ENCODE peak calls at places on chromosomes 16 and 17, in seven cellular contexts. R is PC-3, P is hepatocyte, T is choroid plexus epithelial cell, K is cardiac muscle cell, H is heart right ventricle, N is left ventricle myocardium inferior. U is an unnamed sample.

GRCh38 chr17:17141279-17141678 is 64.9 kb downstream of the PLD6 start:
- DNase-seq in R (no peak), P (no peak), T (no peak), K (no peak), H (no peak), N (no peak), U (no peak)

GRCh38 chr17:82804442-82805191 is 35.2 kb downstream of the ZNF750 start:
- DNase-seq in R (no peak), P (no peak), T (peak), K (peak), H (peak), N (peak), U (peak)

GRCh38 chr16:88692861-88693260 is 6.6 kb upstream of the SNAI3 start:
- DNase-seq in R (no peak), P (no peak), T (no peak), K (no peak), H (no peak), N (no peak), U (no peak)

GRCh38 chr16:4347010-4347409 is 4.1 kb downstream of the PAM16 start:
- DNase-seq in R (no peak), P (no peak), T (peak), K (peak), H (no peak), N (no peak), U (peak)

GRCh38 chr17:77420804-77421634 is 280.2 kb downstream of the SEC14L1 start:
- DNase-seq in R (no peak), P (peak), T (peak), K (peak), H (no peak), N (no peak), U (peak)

GRCh38 chr17:56727876-56728617 is 105.7 kb downstream of the C17orf67 start:
- DNase-seq in R (no peak), P (no peak), T (no peak), K (no peak), H (no peak), N (no peak), U (no peak)

GRCh38 chr17:30477758-30478115 is 529 bp downstream of the GOSR1 start:
- DNase-seq in R (no peak), P (peak), T (peak), K (peak), H (no peak), N (no peak), U (peak)

GRCh38 chr17:33595783-33596182 is 302.7 kb upstream of the ASIC2 start:
- DNase-seq in R (no peak), P (no peak), T (no peak), K (no peak), H (no peak), N (no peak), U (no peak)

GRCh38 chr17:1577186-1577585 is 14.6 kb upstream of the PITPNA start:
- DNase-seq in R (peak), P (peak), T (peak), K (peak), H (peak), N (peak), U (peak)

GRCh38 chr17:34252138-34252889 is 2.8 kb upstream of the CCL2 start:
- DNase-seq in R (no peak), P (peak), T (peak), K (peak), H (peak), N (peak), U (peak)

GRCh38 chr17:62964506-62964905 is 1.5 kb upstream of the TANC2 start:
- DNase-seq in R (no peak), P (no peak), T (no peak), K (no peak), H (no peak), N (no peak), U (no peak)

GRCh38 chr17:40190197-40191021 is 13.1 kb downstream of the RAPGEFL1 start:
- DNase-seq in R (peak), P (no peak), T (no peak), K (no peak), H (no peak), N (no peak), U (no peak)

GRCh38 chr16:89407282-89407924 is 83.0 kb downstream of the ANKRD11 start:
- DNase-seq in R (no peak), P (no peak), T (no peak), K (no peak), H (no peak), N (no peak), U (no peak)

GRCh38 chr17:47324224-47325020 is 667 bp downstream of the EFCAB13 start:
- DNase-seq in R (peak), P (peak), T (peak), K (peak), H (peak), N (peak), U (peak)

GRCh38 chr17:72191901-72192300 is 71.1 kb downstream of the SOX9 start:
- DNase-seq in R (no peak), P (no peak), T (no peak), K (no peak), H (peak), N (peak), U (no peak)

GRCh38 chr16:24670623-24671454 is 58.6 kb upstream of the TNRC6A start:
- DNase-seq in R (peak), P (peak), T (peak), K (peak), H (peak), N (peak), U (peak)

GRCh38 chr17:28554565-28554964 is 2.1 kb upstream of the UNC119 start:
- DNase-seq in R (no peak), P (no peak), T (no peak), K (no peak), H (no peak), N (no peak), U (no peak)

GRCh38 chr17:39243155-39243554 is 17.4 kb upstream of the STAC2 start:
- DNase-seq in R (no peak), P (no peak), T (no peak), K (no peak), H (no peak), N (no peak), U (no peak)

GRCh38 chr17:2192367-2193028 is 111.1 kb downstream of the SMG6 start:
- DNase-seq in R (peak), P (no peak), T (peak), K (peak), H (no peak), N (no peak), U (peak)

GRCh38 chr17:38463451-38463858 is 35.2 kb downstream of the ARHGAP23 start:
- DNase-seq in R (no peak), P (no peak), T (no peak), K (no peak), H (peak), N (peak), U (no peak)

GRCh38 chr16:27720731-27721547 is 171.0 kb downstream of the KATNIP start:
- DNase-seq in R (no peak), P (no peak), T (peak), K (no peak), H (peak), N (peak), U (no peak)

GRCh38 chr17:28282596-28282995 is 36.4 kb upstream of the TMEM97 start:
- DNase-seq in R (peak), P (no peak), T (peak), K (peak), H (no peak), N (no peak), U (peak)

GRCh38 chr17:78892936-78893379 is 10.0 kb downstream of the CEP295NL start:
- DNase-seq in R (no peak), P (no peak), T (no peak), K (no peak), H (no peak), N (no peak), U (no peak)

GRCh38 chr16:85919271-85920267 is 20.6 kb downstream of the IRF8 start:
- DNase-seq in R (no peak), P (no peak), T (no peak), K (no peak), H (no peak), N (no peak), U (no peak)

GRCh38 chr16:77786448-77786847 is 1.9 kb upstream of the VAT1L start:
- DNase-seq in R (no peak), P (no peak), T (no peak), K (no peak), H (no peak), N (no peak), U (no peak)

GRCh38 chr16:77787452-77787851 is 912 bp upstream of the VAT1L start:
- DNase-seq in R (no peak), P (no peak), T (no peak), K (no peak), H (no peak), N (no peak), U (no peak)

GRCh38 chr16:77782694-77783093 is 5.7 kb upstream of the VAT1L start:
- DNase-seq in R (no peak), P (no peak), T (peak), K (peak), H (no peak), N (no peak), U (no peak)

GRCh38 chr16:77785365-77785764 is 3.0 kb upstream of the VAT1L start:
- DNase-seq in R (no peak), P (no peak), T (no peak), K (no peak), H (no peak), N (no peak), U (no peak)

GRCh38 chr16:77784441-77785356 is 3.7 kb upstream of the VAT1L start:
- DNase-seq in R (peak), P (no peak), T (peak), K (peak), H (no peak), N (no peak), U (no peak)
- TF ChIP-seq CTCF in R (peak), P (peak), T (no peak), K (peak), H (no peak), N (peak), U (peak)

GRCh38 chr16:693766-694165 is 3.6 kb upstream of the WDR24 start:
- DNase-seq in R (no peak), P (no peak), T (no peak), K (no peak), H (no peak), N (no peak), U (no peak)

GRCh38 chr16:693364-693763 is 3.2 kb upstream of the WDR24 start:
- DNase-seq in R (no peak), P (no peak), T (no peak), K (no peak), H (no peak), N (no peak), U (no peak)

GRCh38 chr16:695355-696089 is 5.3 kb upstream of the WDR24 start:
- DNase-seq in R (peak), P (no peak), T (no peak), K (no peak), H (no peak), N (no peak), U (no peak)

GRCh38 chr16:694187-694862 is 4.1 kb upstream of the WDR24 start:
- DNase-seq in R (no peak), P (no peak), T (no peak), K (no peak), H (no peak), N (no peak), U (no peak)

GRCh38 chr16:694863-695354 is 4.7 kb upstream of the WDR24 start:
- DNase-seq in R (no peak), P (no peak), T (no peak), K (no peak), H (no peak), N (no peak), U (no peak)
- H3K4me3 ChIP-seq in R (peak), P (no peak), T (no peak), K (no peak), H (no peak), N (peak), U (no peak)

GRCh38 chr17:43365356-43365755 is 33.4 kb upstream of the ARL4D start:
- DNase-seq in R (no peak), P (no peak), T (no peak), K (no peak), H (no peak), N (no peak), U (no peak)
- TF ChIP-seq CTCF in R (peak), P (no peak), T (peak), K (no peak), H (no peak), N (no peak), U (peak)

GRCh38 chr17:35387496-35387895 is 14.1 kb upstream of the SLFN11 start:
- DNase-seq in R (no peak), P (no peak), T (no peak), K (no peak), H (no peak), N (no peak), U (no peak)
- H3K4me3 ChIP-seq in R (no peak), P (no peak), T (no peak), K (no peak), H (no peak), N (no peak), U (no peak)

U was measured in fibroblast of pulmonary artery.